ENCODE peak calls at places on chromosomes 5 and 9, in seven cellular contexts. X is suprapubic skin; E is CD4-positive, alpha-beta memory T cell; U is iPS DF 6.9; G is heart right ventricle; W is CD8-positive, alpha-beta T cell; I is ovary. P is an unnamed sample.

GRCh38 chr5:126884269-126884819 is 107.4 kb downstream of the LMNB1 start:
- DNase-seq in X (no peak), E (no peak), U (no peak), G (no peak), W (no peak), I (no peak), P (no peak)

GRCh38 chr9:16626577-16627130 is 243.8 kb downstream of the BNC2 start:
- DNase-seq in X (no peak), E (no peak), U (no peak), G (no peak), W (no peak), I (peak; percentile 32), P (no peak)

GRCh38 chr9:4986783-4987182 is 1.7 kb downstream of the JAK2 start:
- DNase-seq in X (no peak), E (no peak), U (no peak), G (no peak), W (no peak), I (no peak), P (no peak)

GRCh38 chr9:31355965-31356364 is 1028.5 kb upstream of the ACO1 start:
- DNase-seq in X (no peak), E (no peak), U (no peak), G (no peak), W (no peak), I (no peak), P (no peak)

GRCh38 chr5:178333821-178334481 is 101.3 kb upstream of the PHYKPL start:
- DNase-seq in X (peak; percentile 13), E (no peak), U (no peak), G (no peak), W (no peak), I (no peak), P (no peak)

GRCh38 chr5:137320056-137321045 is 178.8 kb downstream of the SPOCK1 start:
- DNase-seq in X (no peak), E (peak; percentile 19), U (peak; percentile 55), G (no peak), W (no peak), I (no peak), P (peak; percentile 54)

GRCh38 chr5:158285771-158286170 is 426.8 kb upstream of the CLINT1 start:
- DNase-seq in X (no peak), E (no peak), U (no peak), G (no peak), W (no peak), I (no peak), P (no peak)

GRCh38 chr5:142192296-142192695 is 83.7 kb downstream of the NDFIP1 start:
- DNase-seq in X (no peak), E (no peak), U (no peak), G (no peak), W (no peak), I (no peak), P (no peak)

GRCh38 chr5:159749146-159749545 is 167.1 kb upstream of the ADRA1B start:
- DNase-seq in X (no peak), E (no peak), U (no peak), G (no peak), W (no peak), I (no peak), P (no peak)

GRCh38 chr9:7273575-7273974 is 515.8 kb downstream of the KDM4C start:
- DNase-seq in X (no peak), E (no peak), U (no peak), G (no peak), W (no peak), I (peak; percentile 16), P (no peak)

GRCh38 chr9:38026021-38026809 is 42.8 kb downstream of the SHB start:
- DNase-seq in X (no peak), E (no peak), U (no peak), G (peak; percentile 35), W (no peak), I (peak; percentile 38), P (no peak)

GRCh38 chr9:137373611-137373980 is 49.4 kb downstream of the EXD3 start:
- DNase-seq in X (peak; percentile 50), E (no peak), U (no peak), G (no peak), W (no peak), I (peak; percentile 11), P (no peak)

GRCh38 chr5:133933169-133933509 is 35.3 kb downstream of the C5orf15 start:
- DNase-seq in X (no peak), E (no peak), U (no peak), G (no peak), W (no peak), I (no peak), P (no peak)
- H3K4me1 ChIP-seq in X (peaks cover 9% of the 10 kb centered on the region), E (peaks cover 21% of the 10 kb centered on the region), U (no peaks in the 10 kb centered on the region), G (peaks cover 28% of the 10 kb centered on the region), W (peaks cover 14% of the 10 kb centered on the region), I (no peaks in the 10 kb centered on the region), P (peaks cover 8% of the 10 kb centered on the region)

GRCh38 chr5:124692324-124692723 is 54.1 kb downstream of the ZNF608 start:
- DNase-seq in X (no peak), E (no peak), U (no peak), G (no peak), W (no peak), I (no peak), P (no peak)
- H3K4me1 ChIP-seq in X (peaks cover 8% of the 10 kb centered on the region), E (no peaks in the 10 kb centered on the region), U (no peaks in the 10 kb centered on the region), G (peaks cover 6% of the 10 kb centered on the region), W (no peaks in the 10 kb centered on the region), I (peaks cover 3% of the 10 kb centered on the region), P (peaks cover 19% of the 10 kb centered on the region)

GRCh38 chr9:19200234-19200633 is 30.3 kb upstream of the DENND4C start:
- DNase-seq in X (no peak), E (no peak), U (no peak), G (no peak), W (no peak), I (no peak), P (no peak)
- H3K4me1 ChIP-seq in X (peaks cover 8% of the 10 kb centered on the region), E (no peaks in the 10 kb centered on the region), U (no peaks in the 10 kb centered on the region), G (no peaks in the 10 kb centered on the region), W (no peaks in the 10 kb centered on the region), I (peaks cover 6% of the 10 kb centered on the region), P (peaks cover 27% of the 10 kb centered on the region)

GRCh38 chr9:35905912-35906679 is at the start of gene HRCT1:
- DNase-seq in X (peak; percentile 94), E (no peak), U (no peak), G (peak; percentile 91), W (no peak), I (peak; percentile 91), P (peak; percentile 68)
- H3K4me1 ChIP-seq in X (peaks cover 75% of the 10 kb centered on the region), E (peaks cover 71% of the 10 kb centered on the region), U (peaks cover 11% of the 10 kb centered on the region), G (peaks cover 82% of the 10 kb centered on the region), W (peaks cover 45% of the 10 kb centered on the region), I (peaks cover 43% of the 10 kb centered on the region), P (peaks cover 57% of the 10 kb centered on the region)

GRCh38 chr5:7422262-7422661 is 26.3 kb downstream of the ADCY2 start:
- DNase-seq in X (no peak), E (no peak), U (no peak), G (no peak), W (no peak), I (no peak), P (no peak)

GRCh38 chr5:7422719-7423118 is 26.8 kb downstream of the ADCY2 start:
- DNase-seq in X (no peak), E (no peak), U (no peak), G (no peak), W (no peak), I (no peak), P (no peak)

GRCh38 chr5:7425830-7426229 is 29.9 kb downstream of the ADCY2 start:
- DNase-seq in X (no peak), E (no peak), U (no peak), G (no peak), W (no peak), I (no peak), P (no peak)

GRCh38 chr5:7420506-7421280 is 24.8 kb downstream of the ADCY2 start:
- DNase-seq in X (no peak), E (no peak), U (no peak), G (no peak), W (no peak), I (no peak), P (no peak)

GRCh38 chr5:7426284-7426683 is 30.3 kb downstream of the ADCY2 start:
- DNase-seq in X (no peak), E (no peak), U (no peak), G (no peak), W (no peak), I (no peak), P (no peak)
- H3K4me1 ChIP-seq in X (peaks cover 20% of the 10 kb centered on the region), E (no peaks in the 10 kb centered on the region), U (peaks cover 8% of the 10 kb centered on the region), G (no peaks in the 10 kb centered on the region), W (no peaks in the 10 kb centered on the region), I (peaks cover 7% of the 10 kb centered on the region), P (no peaks in the 10 kb centered on the region)

GRCh38 chr9:92609142-92609500 is 60.8 kb downstream of the IPPK start:
- DNase-seq in X (no peak), E (no peak), U (no peak), G (no peak), W (no peak), I (no peak), P (no peak)
- H3K4me1 ChIP-seq in X (peaks cover 60% of the 10 kb centered on the region), E (no peaks in the 10 kb centered on the region), U (no peaks in the 10 kb centered on the region), G (peaks cover 33% of the 10 kb centered on the region), W (no peaks in the 10 kb centered on the region), I (peaks cover 13% of the 10 kb centered on the region), P (peaks cover 11% of the 10 kb centered on the region)

GRCh38 chr5:7412369-7412768 is 16.4 kb downstream of the ADCY2 start:
- DNase-seq in X (no peak), E (no peak), U (no peak), G (no peak), W (no peak), I (no peak), P (no peak)
- H3K4me1 ChIP-seq in X (no peaks in the 10 kb centered on the region), E (no peaks in the 10 kb centered on the region), U (no peaks in the 10 kb centered on the region), G (no peaks in the 10 kb centered on the region), W (no peaks in the 10 kb centered on the region), I (no peaks in the 10 kb centered on the region), P (no peaks in the 10 kb centered on the region)

DNA sequence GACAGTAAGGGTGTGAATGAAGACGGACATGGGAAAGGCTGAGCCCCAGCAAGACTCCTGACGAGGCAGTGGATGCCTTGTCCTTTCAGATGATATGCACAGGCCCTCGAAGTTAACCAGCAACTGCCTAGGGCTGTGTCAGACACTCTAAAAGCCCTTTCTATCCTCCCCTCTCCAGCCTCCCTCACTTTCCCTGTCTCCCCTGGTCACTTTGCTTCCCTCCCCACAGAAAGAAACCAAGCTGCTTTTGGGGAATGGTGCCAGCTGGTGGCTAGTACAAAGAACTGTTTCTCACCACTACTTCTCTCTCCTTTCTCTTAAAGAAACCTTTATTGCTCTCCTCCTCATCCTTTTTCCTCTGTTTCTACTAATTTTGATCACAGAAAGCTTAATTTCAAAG is 21.4 kb downstream of the LHFPL2 start:
- DNase-seq in X (no peak), E (no peak), U (no peak), G (no peak), W (no peak), I (no peak), P (no peak)
- H3K4me1 ChIP-seq in X (peaks cover 22% of the 10 kb centered on the region), E (no peaks in the 10 kb centered on the region), U (no peaks in the 10 kb centered on the region), G (peaks cover 26% of the 10 kb centered on the region), W (no peaks in the 10 kb centered on the region), I (peaks cover 5% of the 10 kb centered on the region), P (peaks cover 37% of the 10 kb centered on the region)

P was measured in body of pancreas.